ENCODE peak calls at places on chromosome 1, in six cellular contexts. R, X, H, K, C and B are unnamed samples.

GRCh38 chr1:61844006-61844405 is 101.7 kb downstream of the PATJ start:
- DNase-seq in K (no peak), H (no peak), X (no peak), C (no peak), R (no peak), B (no peak)

GRCh38 chr1:53238197-53239155 is at the start of gene MAGOH:
- DNase-seq in H (peak; percentile 98), R (peak; percentile 96), X (peak; percentile 95), C (peak; percentile 79), K (peak; percentile 96), B (peak; percentile 98)

GRCh38 chr1:44780583-44781121 is 5.3 kb downstream of the RPS8 start:
- DNase-seq in R (no peak), H (no peak), C (no peak), X (no peak), K (no peak), B (no peak)

GRCh38 chr1:156420209-156421061 is 51.4 kb downstream of the RHBG start:
- DNase-seq in K (peak; percentile 64), R (peak; percentile 50), X (no peak), C (no peak), H (peak; percentile 41), B (no peak)

GRCh38 chr1:234330843-234331215 is 42.4 kb upstream of the COA6 start:
- DNase-seq in R (no peak), C (no peak), H (no peak), X (no peak), K (no peak), B (no peak)

GRCh38 chr1:212255705-212256307 is 29.4 kb upstream of the PPP2R5A start:
- DNase-seq in H (no peak), K (no peak), X (no peak), R (peak; percentile 10), C (no peak), B (no peak)

GRCh38 chr1:193432979-193433587 is 246.7 kb upstream of the B3GALT2 start:
- DNase-seq in K (no peak), H (no peak), C (no peak), R (no peak), X (no peak), B (no peak)

GRCh38 chr1:64162151-64162550 is 41.3 kb upstream of the UBE2U start:
- DNase-seq in X (no peak), C (no peak), R (no peak), H (no peak), K (no peak), B (no peak)

GRCh38 chr1:189977184-189977583 is 500.5 kb downstream of the BRINP3 start:
- DNase-seq in K (peak; percentile 22), X (no peak), R (no peak), C (no peak), H (no peak), B (no peak)

GRCh38 chr1:219573158-219573557 is 39.7 kb downstream of the ZC3H11B start:
- DNase-seq in H (no peak), R (no peak), X (no peak), K (no peak), C (no peak), B (no peak)

GRCh38 chr1:155136728-155137127 is 1.1 kb downstream of the SLC50A1 start:
- DNase-seq in R (no peak), H (no peak), K (no peak), C (no peak), X (no peak), B (no peak)

GRCh38 chr1:25927541-25928265 is 21.5 kb upstream of the STMN1 start:
- DNase-seq in H (no peak), X (no peak), R (no peak), C (no peak), K (peak; percentile 32), B (no peak)

GRCh38 chr1:151994956-151995355 is 1.3 kb upstream of the S100A10 start:
- DNase-seq in R (no peak), C (peak; percentile 50), K (no peak), H (no peak), X (no peak), B (no peak)

GRCh38 chr1:2876846-2877245 is 75.4 kb upstream of the TTC34 start:
- DNase-seq in C (no peak), H (no peak), R (no peak), K (no peak), X (no peak), B (no peak)

GRCh38 chr1:226825037-226825745 is 45.2 kb upstream of the PSEN2 start:
- DNase-seq in C (no peak), R (no peak), H (no peak), X (peak; percentile 86), K (no peak), B (peak; percentile 84)

GRCh38 chr1:200034821-200035396 is 7.4 kb downstream of the NR5A2 start:
- DNase-seq in K (peak; percentile 49), X (no peak), R (no peak), C (no peak), H (no peak), B (no peak)

GRCh38 chr1:203478986-203479385 is 3.4 kb downstream of the PRELP start:
- DNase-seq in R (no peak), H (no peak), X (no peak), C (no peak), K (no peak), B (no peak)

GRCh38 chr1:113390871-113391642 is 742 bp downstream of the MAGI3 start:
- DNase-seq in K (peak; percentile 39), R (peak; percentile 55), H (peak; percentile 15), X (peak; percentile 49), C (no peak), B (peak; percentile 34)

GRCh38 chr1:17134036-17134435 is 14.8 kb upstream of the PADI2 start:
- DNase-seq in C (no peak), R (no peak), X (no peak), H (no peak), K (no peak), B (no peak)

GRCh38 chr1:53342735-53343470 is 15.0 kb upstream of the LRP8 start:
- DNase-seq in R (no peak), X (no peak), K (no peak), C (no peak), H (no peak), B (no peak)

GRCh38 chr1:219310181-219310728 is 136.6 kb downstream of the LYPLAL1 start:
- DNase-seq in X (no peak), K (no peak), R (no peak), H (no peak), C (no peak), B (no peak)

GRCh38 chr1:39917825-39918224 is 16.1 kb upstream of the MYCL start:
- DNase-seq in C (no peak), K (peak; percentile 30), H (no peak), X (no peak), R (no peak), B (no peak)

GRCh38 chr1:232728507-232729263 is 76.5 kb upstream of the MAP10 start:
- DNase-seq in C (no peak), K (no peak), R (no peak), H (no peak), X (no peak), B (no peak)

GRCh38 chr1:216945506-216946080 is 222.4 kb upstream of the ESRRG start:
- DNase-seq in X (peak; percentile 32), C (no peak), R (no peak), K (no peak), H (no peak), B (peak; percentile 40)

GRCh38 chr1:113677250-113678158 is 81.8 kb downstream of the PHTF1 start:
- DNase-seq in C (no peak), H (peak; percentile 27), X (peak; percentile 42), K (no peak), R (peak; percentile 8), B (peak; percentile 36)

GRCh38 chr1:154791292-154792278 is 78.5 kb downstream of the KCNN3 start:
- DNase-seq in R (peak; percentile 78), H (peak; percentile 87), X (no peak), K (no peak), C (no peak), B (no peak)

GRCh38 chr1:241950390-241950789 is 7.2 kb upstream of the BECN2 start:
- DNase-seq in C (no peak), R (no peak), H (no peak), K (no peak), X (no peak), B (no peak)

GRCh38 chr1:22320703-22321344 is 130.8 kb upstream of the ZBTB40 start:
- DNase-seq in C (no peak), R (no peak), X (no peak), K (no peak), H (no peak), B (no peak)

GRCh38 chr1:6850537-6850936 is 65.3 kb downstream of the CAMTA1 start:
- DNase-seq in X (no peak), K (no peak), H (no peak), R (no peak), C (no peak), B (no peak)

GRCh38 chr1:8342325-8342724 is 24.4 kb downstream of the SLC45A1 start:
- DNase-seq in H (no peak), X (no peak), R (no peak), K (no peak), C (no peak), B (no peak)

GRCh38 chr1:47434051-47434842 is 3.6 kb upstream of the FOXD2 start:
- DNase-seq in X (peak; percentile 51), R (no peak), H (no peak), K (no peak), C (no peak), B (peak; percentile 70)

GRCh38 chr1:113976609-113977278 is 2.5 kb upstream of the OLFML3 start:
- DNase-seq in C (no peak), H (no peak), X (peak; percentile 9), R (no peak), K (no peak), B (no peak)

GRCh38 chr1:224197261-224197600 is 14.2 kb downstream of the DEGS1 start:
- DNase-seq in X (no peak), H (no peak), K (no peak), R (no peak), C (no peak), B (no peak)

GRCh38 chr1:179146476-179146875 is 64.6 kb downstream of the TOR3A start:
- DNase-seq in C (no peak), R (no peak), X (no peak), H (no peak), K (no peak), B (no peak)

GRCh38 chr1:101025283-101025679 is 303 bp downstream of the DPH5 start:
- DNase-seq in K (no peak), H (no peak), X (no peak), C (no peak), R (peak; percentile 12), B (peak; percentile 44)

GRCh38 chr1:26412180-26412840 is 1.7 kb downstream of the LIN28A start:
- DNase-seq in K (peak; percentile 73), C (no peak), H (no peak), R (no peak), X (no peak), B (no peak)

GRCh38 chr1:110049801-110050601 is 15.6 kb downstream of the STRIP1 start:
- DNase-seq in C (no peak), H (no peak), R (no peak), K (no peak), X (no peak), B (no peak)

GRCh38 chr1:109912873-109913272 is 2.2 kb downstream of the CSF1 start:
- DNase-seq in C (no peak), H (no peak), K (no peak), X (no peak), R (no peak), B (no peak)

GRCh38 chr1:205711105-205712048 is 31.1 kb upstream of the SLC45A3 start:
- DNase-seq in X (peak; percentile 77), R (peak; percentile 67), H (peak; percentile 35), K (peak; percentile 65), C (peak; percentile 70), B (peak; percentile 93)

GRCh38 chr1:2137257-2138121 is 57.1 kb downstream of the FAAP20 start:
- DNase-seq in C (no peak), X (no peak), H (no peak), R (no peak), K (no peak), B (no peak)